ENCODE peak calls at places on chromosomes 13 and 19, in eight cellular contexts. O is uterus; L is CD4-positive, alpha-beta T cell; Z is GM23338; X is AG04450; K is upper lobe of right lung; G is transverse colon; H is lower lobe of right lung. J is an unnamed sample.

GRCh38 chr13:27587083-27587482 is 33.2 kb downstream of the LNX2 start:
- DNase-seq in O (no peak), Z (no peak), G (no peak), X (no peak), H (no peak), L (no peak), K (no peak), J (no peak)

GRCh38 chr13:110307697-110308376 is 753 bp downstream of the COL4A2 start:
- DNase-seq in X (no peak), L (no peak), O (no peak), H (no peak), Z (peak; percentile 43), G (no peak), K (no peak), J (no peak)

GRCh38 chr13:44373601-44374347 is at the start of gene SERP2:
- DNase-seq in O (peak; percentile 56), L (no peak), Z (peak; percentile 84), G (no peak), H (no peak), K (peak; percentile 70), X (no peak), J (no peak)

GRCh38 chr19:52689804-52690394 is 44.9 kb downstream of the ZNF611 start:
- DNase-seq in X (no peak), O (peak; percentile 39), H (peak; percentile 66), K (peak; percentile 73), G (peak; percentile 30), Z (peak; percentile 50), L (no peak), J (no peak)

GRCh38 chr13:32535140-32535539 is 3.5 kb downstream of the N4BP2L2 start:
- DNase-seq in Z (no peak), G (no peak), L (no peak), O (no peak), H (no peak), K (no peak), X (no peak), J (no peak)

GRCh38 chr13:113297370-113297871 is 382 bp downstream of the LAMP1 start:
- DNase-seq in G (peak; percentile 26), X (no peak), H (peak; percentile 56), Z (peak; percentile 34), O (peak; percentile 29), K (no peak), L (peak; percentile 24), J (peak; percentile 65)

GRCh38 chr19:36330226-36330625 is 48.8 kb downstream of the ZFP14 start:
- DNase-seq in X (no peak), G (no peak), K (no peak), L (no peak), Z (no peak), O (no peak), H (no peak), J (no peak)

GRCh38 chr19:43574424-43575155 is 737 bp downstream of the XRCC1 start:
- DNase-seq in L (no peak), X (no peak), G (no peak), O (no peak), Z (no peak), K (no peak), H (peak; percentile 28), J (no peak)

GRCh38 chr13:101727118-101727517 is 274.6 kb downstream of the ITGBL1 start:
- DNase-seq in G (no peak), L (no peak), O (no peak), K (no peak), Z (no peak), X (no peak), H (no peak), J (no peak)

GRCh38 chr13:111216166-111216960 is 101.3 kb downstream of the ARHGEF7 start:
- DNase-seq in X (no peak), H (no peak), K (no peak), L (peak; percentile 32), G (peak; percentile 38), Z (peak; percentile 64), O (no peak), J (peak; percentile 19)

GRCh38 chr13:113843063-113843654 is 20.7 kb downstream of the GAS6 start:
- DNase-seq in Z (no peak), L (no peak), O (peak; percentile 14), H (peak; percentile 39), G (no peak), K (peak; percentile 61), X (no peak), J (no peak)

GRCh38 chr13:100664171-100664900 is 10.3 kb downstream of the TMTC4 start:
- DNase-seq in H (no peak), G (no peak), O (no peak), Z (no peak), K (no peak), X (no peak), L (no peak), J (no peak)

GRCh38 chr13:36088001-36088400 is 43.2 kb downstream of the DCLK1 start:
- DNase-seq in G (no peak), Z (no peak), H (no peak), L (no peak), X (no peak), O (no peak), K (no peak), J (no peak)

GRCh38 chr19:49064768-49065611 is at the start of gene NTF4:
- DNase-seq in X (no peak), Z (peak; percentile 82), L (no peak), O (no peak), H (peak; percentile 58), K (no peak), G (no peak), J (no peak)

GRCh38 chr13:101681834-101682233 is 229.4 kb downstream of the ITGBL1 start:
- DNase-seq in G (no peak), O (no peak), K (no peak), H (no peak), L (no peak), Z (no peak), X (no peak), J (no peak)

GRCh38 chr13:99982021-99982740 is 597 bp downstream of the ZIC2 start:
- DNase-seq in H (no peak), L (no peak), O (no peak), G (no peak), K (no peak), Z (peak; percentile 50), X (no peak), J (peak; percentile 57)

GRCh38 chr13:39737047-39737446 is 81.6 kb downstream of the COG6 start:
- DNase-seq in O (no peak), Z (no peak), L (no peak), X (no peak), H (no peak), G (no peak), K (no peak), J (no peak)
- TF ChIP-seq CTCF in O (no peak), Z (no peak), L (no peak), X (no peak), H (no peak), G (no peak), K (no peak), J (no peak)

DNA sequence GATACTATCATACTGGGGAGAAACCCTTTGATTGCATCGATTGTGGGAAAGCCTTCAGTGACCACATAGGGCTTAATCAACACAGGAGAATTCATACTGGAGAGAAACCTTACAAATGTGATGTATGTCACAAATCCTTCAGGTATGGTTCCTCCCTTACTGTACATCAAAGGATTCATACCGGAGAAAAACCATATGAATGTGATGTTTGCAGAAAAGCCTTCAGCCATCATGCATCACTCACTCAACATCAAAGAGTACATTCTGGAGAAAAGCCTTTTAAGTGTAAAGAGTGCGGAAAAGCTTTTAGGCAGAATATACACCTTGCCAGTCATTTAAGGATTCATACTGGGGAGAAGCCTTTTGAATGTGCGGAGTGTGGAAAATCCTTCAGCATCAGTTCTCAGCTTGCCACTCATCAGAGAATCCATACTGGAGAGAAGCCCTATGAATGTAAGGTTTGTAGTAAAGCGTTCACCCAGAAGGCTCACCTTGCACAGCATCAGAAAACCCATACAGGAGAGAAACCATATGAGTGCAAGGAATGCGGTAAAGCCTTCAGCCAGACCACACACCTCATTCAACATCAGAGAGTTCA is 12.9 kb upstream of the ZNF470 start:
- DNase-seq in K (no peak), L (no peak), O (no peak), X (no peak), Z (no peak), G (no peak), H (no peak), J (no peak)
- H3K27ac ChIP-seq in K (no peak overlapping the region), L (no peak overlapping the region), O (no peak overlapping the region), X (no peak overlapping the region), Z (no peak overlapping the region), G (no peak overlapping the region), H (no peak overlapping the region), J (no peak overlapping the region)

GRCh38 chr19:5975388-5975728 is 2.6 kb downstream of the RANBP3 start:
- DNase-seq in Z (no peak), L (no peak), G (no peak), H (no peak), K (no peak), X (no peak), O (no peak), J (no peak)

GRCh38 chr19:5977222-5977784 is 637 bp downstream of the RANBP3 start:
- DNase-seq in L (no peak), Z (no peak), O (no peak), H (no peak), X (no peak), G (no peak), K (no peak), J (no peak)

GRCh38 chr19:5976768-5977167 is 1.2 kb downstream of the RANBP3 start:
- DNase-seq in H (no peak), K (no peak), L (no peak), G (no peak), O (no peak), Z (no peak), X (no peak), J (no peak)

GRCh38 chr19:5978606-5979552 is 939 bp upstream of the RANBP3 start:
- DNase-seq in X (no peak), H (no peak), L (no peak), G (no peak), O (peak; percentile 45), K (no peak), Z (no peak), J (no peak)

GRCh38 chr19:5977785-5978605 is at the start of gene RANBP3:
- DNase-seq in L (peak; percentile 95), X (peak; percentile 98), H (peak; percentile 100), Z (peak; percentile 99), G (peak; percentile 99), O (peak; percentile 98), K (peak; percentile 100), J (peak; percentile 99)
- TF ChIP-seq CTCF in L (no peak), X (no peak), H (no peak), Z (no peak), G (no peak), O (no peak), K (no peak), J (no peak)

DNA sequence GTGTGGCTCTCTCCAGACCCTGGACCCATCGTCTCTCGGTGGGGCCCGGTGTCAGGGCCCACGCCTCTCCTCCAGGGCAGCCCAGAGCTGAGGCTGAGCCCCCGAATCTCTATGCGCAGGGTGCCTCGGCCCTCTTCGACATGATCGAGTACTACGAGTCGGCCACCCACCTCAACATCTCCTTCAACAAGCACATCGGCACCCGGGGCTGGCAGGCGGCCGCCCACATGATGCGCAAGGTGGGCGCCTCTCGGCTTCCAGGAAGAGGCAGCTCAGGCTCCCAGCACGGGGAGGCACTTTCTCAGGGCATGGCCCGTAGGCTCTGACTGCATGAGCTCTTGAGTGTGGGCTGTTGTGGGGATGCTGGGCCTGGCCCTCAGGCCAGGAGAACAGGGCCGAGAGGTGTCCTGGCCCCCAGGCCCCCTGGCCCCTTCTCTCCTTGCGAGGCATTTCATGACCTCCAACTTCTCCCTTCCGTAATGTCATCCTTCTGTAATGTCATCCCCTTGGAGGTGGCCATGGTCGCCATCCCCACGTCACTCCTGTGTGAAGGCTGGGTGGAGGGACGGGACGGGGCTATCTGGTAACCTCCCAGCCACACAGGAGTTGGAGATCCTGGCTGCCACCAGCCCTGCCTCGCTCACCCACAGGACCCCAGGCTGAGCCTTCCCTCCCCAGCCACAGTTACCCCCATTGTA is 19.4 kb downstream of the NKPD1 start:
- DNase-seq in O (no peak), K (no peak), H (no peak), G (no peak), L (no peak), X (no peak), Z (no peak), J (no peak)
- H3K27ac ChIP-seq in O (no peak overlapping the region), K (no peak overlapping the region), H (no peak overlapping the region), G (no peak overlapping the region), L (no peak overlapping the region), X (no peak overlapping the region), Z (no peak overlapping the region), J (no peak overlapping the region)

J was measured in CD8-positive, alpha-beta T cell.